ENCODE peak calls at places on chromosome 16, in nine cellular contexts. G is neural crest cell; L is dorsolateral prefrontal cortex; C is T-helper 1 cell; N is mucosa of descending colon; D is activated naive CD4-positive, alpha-beta T cell treated with anti-CD3 and anti-CD28 coated beads for 36 hours; Z is GM03348; I is NCI-H345; J is SIG-M5. H is an unnamed sample.

GRCh38 chr16:54093281-54093680 is 193.3 kb downstream of the IRX3 start:
- DNase-seq in C (no peak), G (no peak), D (no peak), I (no peak), J (no peak), Z (no peak), N (no peak), L (no peak), H (no peak)

GRCh38 chr16:73262931-73263330 is 215.0 kb upstream of the ZFHX3 start:
- DNase-seq in G (no peak), I (no peak), Z (no peak), L (no peak), C (no peak), N (no peak), J (no peak), D (no peak), H (no peak)

GRCh38 chr16:73126453-73126853 is 78.5 kb upstream of the ZFHX3 start:
- DNase-seq in D (no peak), C (no peak), J (no peak), Z (peak), N (no peak), I (no peak), L (peak), G (no peak), H (no peak)

GRCh38 chr16:49706620-49707355 is 149.1 kb downstream of the ZNF423 start:
- DNase-seq in J (no peak), G (no peak), L (no peak), N (no peak), I (no peak), C (no peak), D (no peak), Z (no peak), H (no peak)

GRCh38 chr16:4495766-4496165 is 19.6 kb downstream of the HMOX2 start:
- DNase-seq in I (no peak), L (no peak), J (no peak), Z (no peak), G (no peak), D (no peak), C (no peak), N (no peak), H (no peak)

GRCh38 chr16:22091721-22092120 is 620 bp upstream of the VWA3A start:
- DNase-seq in C (no peak), D (no peak), J (no peak), G (no peak), I (no peak), Z (no peak), N (no peak), L (no peak), H (no peak)

GRCh38 chr16:10619271-10619849 is 39.0 kb upstream of the EMP2 start:
- DNase-seq in G (no peak), L (no peak), I (no peak), Z (no peak), N (peak), J (no peak), C (no peak), D (peak), H (no peak)

GRCh38 chr16:53893731-53894435 is 189.9 kb downstream of the FTO start:
- DNase-seq in N (no peak), Z (peak), I (no peak), J (no peak), D (no peak), L (no peak), C (no peak), G (no peak), H (no peak)

GRCh38 chr16:70703041-70703834 is 17.4 kb upstream of the MTSS2 start:
- DNase-seq in D (no peak), G (peak), N (no peak), L (peak), J (no peak), Z (peak), I (peak), C (no peak), H (no peak)

GRCh38 chr16:72894291-72895151 is 153.4 kb downstream of the ZFHX3 start:
- DNase-seq in J (no peak), L (no peak), I (no peak), C (no peak), N (no peak), D (no peak), G (no peak), Z (peak), H (peak)

GRCh38 chr16:15055141-15056053 is 477 bp downstream of the NTAN1 start:
- DNase-seq in C (peak), N (peak), Z (peak), I (peak), J (no peak), L (peak), G (peak), D (peak), H (no peak)

GRCh38 chr16:6837722-6838121 is 494.9 kb upstream of the RBFOX1 start:
- DNase-seq in L (no peak), N (no peak), D (no peak), I (no peak), C (no peak), J (no peak), Z (no peak), G (no peak), H (no peak)

GRCh38 chr16:89051521-89052166 is 42.0 kb upstream of the ACSF3 start:
- DNase-seq in J (no peak), I (no peak), D (no peak), L (no peak), N (peak), G (no peak), C (no peak), Z (no peak), H (no peak)

GRCh38 chr16:88922114-88922825 is 54.7 kb downstream of the CBFA2T3 start:
- DNase-seq in Z (peak), G (no peak), L (no peak), D (no peak), J (no peak), I (no peak), N (peak), C (no peak), H (no peak)

GRCh38 chr16:59412275-59412841 is 678.2 kb upstream of the GOT2 start:
- DNase-seq in C (no peak), N (no peak), G (no peak), I (no peak), D (no peak), J (no peak), Z (peak), L (no peak), H (no peak)

GRCh38 chr16:89653656-89654295 is 3.7 kb downstream of the CHMP1A start:
- DNase-seq in J (no peak), I (no peak), L (no peak), N (no peak), C (no peak), D (no peak), Z (no peak), G (no peak), H (no peak)

GRCh38 chr16:76932541-76933211 is 258.3 kb upstream of the MON1B start:
- DNase-seq in I (no peak), C (peak), G (no peak), Z (no peak), N (no peak), L (no peak), J (no peak), D (no peak), H (no peak)

GRCh38 chr16:79825002-79825401 is 224.5 kb upstream of the MAF start:
- DNase-seq in Z (no peak), C (no peak), L (no peak), D (no peak), I (no peak), G (no peak), N (no peak), J (no peak), H (no peak)

GRCh38 chr16:82748026-82748425 is 121.3 kb downstream of the CDH13 start:
- DNase-seq in L (no peak), I (no peak), N (no peak), G (no peak), Z (peak), D (no peak), J (no peak), C (no peak), H (no peak)

GRCh38 chr16:76059701-76060100 is 217.5 kb upstream of the CNTNAP4 start:
- DNase-seq in J (no peak), C (no peak), G (no peak), L (no peak), I (no peak), D (no peak), Z (no peak), N (no peak), H (no peak)

GRCh38 chr16:4306439-4307214 is 9.2 kb upstream of the GLIS2 start:
- DNase-seq in J (no peak), D (peak), Z (no peak), I (peak), L (no peak), N (no peak), C (peak), G (no peak), H (no peak)

H was measured in substantia nigra.